ENCODE peak calls at places on chromosomes 13 and 19, in seven cellular contexts. W, B, M, U, T, C and D are unnamed samples.

GRCh38 chr19:51521357-51521756 is 10.1 kb downstream of the SIGLEC6 start:
- DNase-seq in W (no peak), B (no peak), M (no peak), U (no peak), T (no peak), C (no peak), D (no peak)

GRCh38 chr19:16841391-16841926 is 12.3 kb downstream of the SIN3B start:
- DNase-seq in W (no peak), B (no peak), M (no peak), U (no peak), T (no peak), C (no peak), D (no peak)

GRCh38 chr19:50328257-50329145 is 676 bp downstream of the KCNC3 start:
- DNase-seq in W (no peak), B (no peak), M (no peak), U (no peak), T (no peak), C (no peak), D (peak; percentile 79)

GRCh38 chr19:53867225-53868090 is at the start of gene MYADM:
- DNase-seq in W (peak; percentile 100), B (peak; percentile 98), M (peak; percentile 99), U (peak; percentile 99), T (peak; percentile 97), C (peak; percentile 98), D (peak; percentile 98)

GRCh38 chr13:40200273-40200978 is 466.0 kb downstream of the FOXO1 start:
- DNase-seq in W (no peak), B (no peak), M (no peak), U (no peak), T (no peak), C (no peak), D (no peak)

GRCh38 chr19:10565028-10565566 is 713 bp downstream of the KRI1 start:
- DNase-seq in W (peak; percentile 32), B (peak; percentile 45), M (no peak), U (peak; percentile 81), T (peak; percentile 40), C (no peak), D (peak; percentile 76)

GRCh38 chr19:16571689-16572331 is 405 bp downstream of the SLC35E1 start:
- DNase-seq in W (no peak), B (no peak), M (no peak), U (peak; percentile 88), T (peak; percentile 17), C (no peak), D (no peak)

GRCh38 chr13:33229446-33230177 is 55.9 kb downstream of the STARD13 start:
- DNase-seq in W (peak; percentile 32), B (no peak), M (no peak), U (no peak), T (no peak), C (peak; percentile 92), D (no peak)

GRCh38 chr19:5225486-5226345 is 114.9 kb downstream of the PTPRS start:
- DNase-seq in W (no peak), B (no peak), M (no peak), U (no peak), T (no peak), C (peak; percentile 18), D (no peak)

GRCh38 chr13:33090755-33091454 is 74.7 kb downstream of the KL start:
- DNase-seq in W (no peak), B (no peak), M (no peak), U (no peak), T (no peak), C (peak; percentile 89), D (no peak)

GRCh38 chr13:72788831-72789230 is 6.9 kb downstream of the PIBF1 start:
- DNase-seq in W (no peak), B (no peak), M (no peak), U (no peak), T (no peak), C (no peak), D (no peak)

GRCh38 chr19:11528551-11529341 is at the start of gene ECSIT:
- DNase-seq in W (peak; percentile 99), B (peak; percentile 97), M (peak; percentile 99), U (peak; percentile 99), T (peak; percentile 99), C (peak; percentile 98), D (peak; percentile 97)

GRCh38 chr19:50842130-50842529 is 8.8 kb upstream of the KLK15 start:
- DNase-seq in W (no peak), B (no peak), M (no peak), U (no peak), T (no peak), C (no peak), D (no peak)

GRCh38 chr19:50703915-50704548 is 15.6 kb downstream of the SHANK1 start:
- DNase-seq in W (no peak), B (no peak), M (no peak), U (no peak), T (no peak), C (peak; percentile 10), D (no peak)

GRCh38 chr13:106661236-106661635 is 93.3 kb upstream of the ARGLU1 start:
- DNase-seq in W (no peak), B (no peak), M (no peak), U (no peak), T (no peak), C (no peak), D (no peak)

GRCh38 chr19:55459950-55460657 is 1.3 kb downstream of the ISOC2 start:
- DNase-seq in W (no peak), B (no peak), M (peak; percentile 23), U (no peak), T (peak; percentile 34), C (peak; percentile 62), D (no peak)

GRCh38 chr19:49497047-49497789 is 984 bp downstream of the RPS11 start:
- DNase-seq in W (peak; percentile 50), B (peak; percentile 88), M (peak; percentile 43), U (no peak), T (peak; percentile 65), C (no peak), D (peak; percentile 88)

GRCh38 chr19:18875726-18876125 is 20.2 kb downstream of the CERS1 start:
- DNase-seq in W (no peak), B (no peak), M (peak; percentile 43), U (no peak), T (peak; percentile 23), C (no peak), D (no peak)

GRCh38 chr19:30214651-30215051 is 157.5 kb upstream of the ZNF536 start:
- DNase-seq in W (no peak), B (no peak), M (no peak), U (no peak), T (no peak), C (no peak), D (no peak)

DNA sequence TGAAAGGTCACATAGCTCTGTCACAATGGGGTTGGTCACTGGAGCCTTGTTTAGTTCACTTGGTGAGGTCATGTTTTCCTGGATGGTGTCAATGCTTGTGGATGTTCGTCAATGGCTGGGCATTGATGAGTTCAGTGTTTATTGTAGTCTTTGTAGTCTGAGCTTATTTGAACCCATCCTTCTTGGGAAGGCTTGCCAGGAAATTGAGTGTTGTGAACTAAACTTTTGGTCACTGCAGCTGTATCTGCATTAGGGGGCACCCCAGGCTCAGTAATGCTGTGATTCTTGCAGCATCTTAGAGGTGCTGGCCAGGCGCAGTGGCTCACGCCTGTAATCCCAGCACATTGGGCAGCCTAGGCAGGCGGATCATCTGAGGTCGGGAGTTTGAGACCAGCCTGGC is 22.0 kb downstream of the BLOC1S3 start:
- DNase-seq in W (peak; percentile 31), B (no peak), M (peak; percentile 43), U (no peak), T (peak; percentile 71), C (peak; percentile 62), D (no peak)
- TF ChIP-seq CTCF in W (peak; percentile 27), B (peak; percentile 45), M (peak; percentile 56), U (peak; percentile 33), T (peak; percentile 29), C (peak; percentile 89), D (peak; percentile 37)

DNA sequence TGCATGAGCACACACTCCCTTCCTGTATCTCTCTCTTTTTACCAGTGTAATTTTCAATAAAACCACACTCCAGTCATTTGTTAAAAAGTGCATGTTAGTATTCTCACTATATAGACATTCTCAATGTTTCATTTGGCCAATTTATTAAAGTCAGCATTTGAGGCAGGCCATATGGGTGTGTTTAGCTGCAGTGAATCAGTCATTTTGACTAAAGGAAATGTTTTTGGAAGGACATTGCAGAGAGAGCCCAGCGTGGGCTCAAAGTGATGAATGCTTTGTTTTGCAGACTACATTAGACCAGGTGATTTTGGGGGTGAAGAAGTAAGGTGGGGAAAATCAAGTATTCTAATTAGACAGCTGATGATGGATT is 116.7 kb downstream of the POSTN start:
- DNase-seq in W (no peak), B (no peak), M (no peak), U (no peak), T (no peak), C (no peak), D (no peak)
- TF ChIP-seq CTCF in W (no peak), B (no peak), M (no peak), U (no peak), T (no peak), C (no peak), D (no peak)

DNA sequence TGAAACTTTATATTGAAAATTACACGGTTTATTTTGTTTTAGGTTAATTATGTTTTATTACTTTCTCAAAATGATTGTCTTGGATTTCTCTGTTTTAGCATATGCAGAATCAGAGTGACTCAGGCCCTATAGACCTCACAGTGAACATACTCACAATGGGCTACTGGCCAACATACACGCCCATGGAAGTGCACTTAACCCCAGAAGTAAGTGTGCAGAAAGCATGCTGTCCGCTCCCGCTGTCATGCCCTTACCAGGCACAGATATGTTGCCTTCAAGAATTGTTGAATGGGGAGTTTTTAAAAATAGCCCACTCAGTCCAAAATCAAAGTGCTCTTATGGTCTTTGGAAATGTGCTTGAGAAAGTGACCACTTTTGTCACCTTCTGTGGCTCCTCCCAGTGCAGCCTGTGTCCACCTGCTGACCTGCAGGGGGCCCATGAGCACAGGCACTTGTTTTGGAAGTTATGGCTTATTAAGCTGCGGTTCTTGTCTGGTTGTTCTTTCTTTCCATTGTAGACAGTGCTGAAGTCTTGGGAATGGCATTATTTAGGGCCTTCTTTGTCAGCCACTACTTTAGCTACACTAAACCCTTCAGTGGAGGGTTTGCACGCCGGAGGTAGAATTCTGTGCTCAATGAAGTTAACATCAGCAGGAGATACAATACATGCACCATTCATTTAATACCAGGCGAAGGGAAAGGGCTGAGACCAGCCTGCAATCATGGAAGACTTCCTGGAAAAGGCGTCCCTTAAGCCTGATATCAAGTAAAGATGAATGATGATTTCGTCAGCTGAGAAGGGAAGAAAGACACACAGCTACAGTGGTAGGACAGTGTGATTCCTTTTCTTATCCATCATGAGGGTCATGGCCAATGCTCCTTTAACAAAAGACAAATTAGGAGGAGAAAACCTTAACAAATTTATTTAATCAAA is 36.7 kb downstream of the CUL4A start:
- DNase-seq in W (no peak), B (peak; percentile 71), M (no peak), U (no peak), T (peak; percentile 10), C (peak; percentile 13), D (no peak)
- TF ChIP-seq CTCF in W (peak; percentile 36), B (peak; percentile 51), M (peak; percentile 64), U (no peak), T (peak; percentile 27), C (peak; percentile 52), D (peak; percentile 44)

GRCh38 chr13:21868823-21869222 is 197.9 kb downstream of the FGF9 start:
- DNase-seq in W (no peak), B (no peak), M (no peak), U (no peak), T (no peak), C (no peak), D (no peak)

GRCh38 chr13:21871919-21872318 is 201.0 kb downstream of the FGF9 start:
- DNase-seq in W (no peak), B (no peak), M (no peak), U (no peak), T (no peak), C (no peak), D (no peak)

GRCh38 chr13:21871302-21871862 is 200.5 kb downstream of the FGF9 start:
- DNase-seq in W (no peak), B (peak; percentile 43), M (no peak), U (no peak), T (no peak), C (peak; percentile 25), D (no peak)

GRCh38 chr13:21872795-21873194 is 201.9 kb downstream of the FGF9 start:
- DNase-seq in W (no peak), B (no peak), M (no peak), U (no peak), T (no peak), C (no peak), D (no peak)
- TF ChIP-seq CTCF in W (no peak), B (no peak), M (no peak), U (no peak), T (no peak), C (no peak), D (no peak)